ENCODE peak calls at places on chromosomes 3 and 15, in nine cellular contexts. One of them, this sample, is unnamed.

GRCh38 chr15:31292391-31293020 is 34.1 kb upstream of the KLF13 start:
- DNase-seq in cardiac muscle cell: peak; percentile 33
- DNase-seq in NCI-H1105: no peak
- DNase-seq in glomerular endothelial cell: no peak
- DNase-seq in substantia nigra: no peak
- DNase-seq in nephron progenitor cell: no peak
- DNase-seq in IMR-90: no peak
- DNase-seq in H9: no peak
- DNase-seq in stimulated activated CD8-positive, alpha-beta memory T cell treated with anti-CD3 and anti-CD28 coated beads, Interleukin-4, amount 100 ng/mL, for 48 hours: no peak
- DNase-seq in this sample: no peak

GRCh38 chr15:74322558-74323180 is 44.8 kb downstream of the CYP11A1 start:
- DNase-seq in cardiac muscle cell: peak; percentile 69
- DNase-seq in NCI-H1105: no peak
- DNase-seq in glomerular endothelial cell: no peak
- DNase-seq in substantia nigra: peak; percentile 40
- DNase-seq in nephron progenitor cell: peak; percentile 80
- DNase-seq in IMR-90: peak; percentile 58
- DNase-seq in H9: peak; percentile 83
- DNase-seq in stimulated activated CD8-positive, alpha-beta memory T cell treated with anti-CD3 and anti-CD28 coated beads, Interleukin-4, amount 100 ng/mL, for 48 hours: peak; percentile 76
- DNase-seq in this sample: peak; percentile 50

GRCh38 chr3:107063351-107063750 is 313.9 kb upstream of the CCDC54 start:
- DNase-seq in cardiac muscle cell: peak; percentile 25
- DNase-seq in NCI-H1105: no peak
- DNase-seq in glomerular endothelial cell: no peak
- DNase-seq in substantia nigra: no peak
- DNase-seq in nephron progenitor cell: no peak
- DNase-seq in IMR-90: peak; percentile 22
- DNase-seq in H9: no peak
- DNase-seq in stimulated activated CD8-positive, alpha-beta memory T cell treated with anti-CD3 and anti-CD28 coated beads, Interleukin-4, amount 100 ng/mL, for 48 hours: no peak
- DNase-seq in this sample: no peak

GRCh38 chr15:77702211-77702957 is 69.7 kb upstream of the LINGO1 start:
- DNase-seq in cardiac muscle cell: peak; percentile 49
- DNase-seq in NCI-H1105: no peak
- DNase-seq in glomerular endothelial cell: no peak
- DNase-seq in substantia nigra: no peak
- DNase-seq in nephron progenitor cell: peak; percentile 88
- DNase-seq in IMR-90: peak; percentile 18
- DNase-seq in H9: peak; percentile 87
- DNase-seq in stimulated activated CD8-positive, alpha-beta memory T cell treated with anti-CD3 and anti-CD28 coated beads, Interleukin-4, amount 100 ng/mL, for 48 hours: peak; percentile 35
- DNase-seq in this sample: no peak

GRCh38 chr3:174862101-174862500 is 3.0 kb downstream of the NAALADL2 start:
- DNase-seq in cardiac muscle cell: no peak
- DNase-seq in NCI-H1105: peak; percentile 23
- DNase-seq in glomerular endothelial cell: no peak
- DNase-seq in substantia nigra: no peak
- DNase-seq in nephron progenitor cell: no peak
- DNase-seq in IMR-90: no peak
- DNase-seq in H9: peak; percentile 69
- DNase-seq in stimulated activated CD8-positive, alpha-beta memory T cell treated with anti-CD3 and anti-CD28 coated beads, Interleukin-4, amount 100 ng/mL, for 48 hours: no peak
- DNase-seq in this sample: peak; percentile 8

GRCh38 chr3:106332884-106333283 is 464.1 kb upstream of the CBLB start:
- DNase-seq in cardiac muscle cell: no peak
- DNase-seq in NCI-H1105: no peak
- DNase-seq in glomerular endothelial cell: no peak
- DNase-seq in substantia nigra: no peak
- DNase-seq in nephron progenitor cell: no peak
- DNase-seq in IMR-90: peak; percentile 10
- DNase-seq in H9: peak; percentile 34
- DNase-seq in stimulated activated CD8-positive, alpha-beta memory T cell treated with anti-CD3 and anti-CD28 coated beads, Interleukin-4, amount 100 ng/mL, for 48 hours: peak; percentile 74
- DNase-seq in this sample: no peak

GRCh38 chr3:23493846-23494245 is 290.7 kb downstream of the UBE2E2 start:
- DNase-seq in cardiac muscle cell: no peak
- DNase-seq in NCI-H1105: no peak
- DNase-seq in glomerular endothelial cell: no peak
- DNase-seq in substantia nigra: no peak
- DNase-seq in nephron progenitor cell: no peak
- DNase-seq in IMR-90: no peak
- DNase-seq in H9: no peak
- DNase-seq in stimulated activated CD8-positive, alpha-beta memory T cell treated with anti-CD3 and anti-CD28 coated beads, Interleukin-4, amount 100 ng/mL, for 48 hours: no peak
- DNase-seq in this sample: no peak

GRCh38 chr3:10740954-10741353 is 75.1 kb upstream of the SLC6A11 start:
- DNase-seq in cardiac muscle cell: no peak
- DNase-seq in NCI-H1105: no peak
- DNase-seq in glomerular endothelial cell: no peak
- DNase-seq in substantia nigra: no peak
- DNase-seq in nephron progenitor cell: no peak
- DNase-seq in IMR-90: no peak
- DNase-seq in H9: no peak
- DNase-seq in stimulated activated CD8-positive, alpha-beta memory T cell treated with anti-CD3 and anti-CD28 coated beads, Interleukin-4, amount 100 ng/mL, for 48 hours: no peak
- DNase-seq in this sample: no peak

GRCh38 chr3:53713626-53714025 is 132.6 kb downstream of the CHDH start:
- DNase-seq in cardiac muscle cell: peak; percentile 15
- DNase-seq in NCI-H1105: no peak
- DNase-seq in glomerular endothelial cell: no peak
- DNase-seq in substantia nigra: no peak
- DNase-seq in nephron progenitor cell: no peak
- DNase-seq in IMR-90: no peak
- DNase-seq in H9: no peak
- DNase-seq in stimulated activated CD8-positive, alpha-beta memory T cell treated with anti-CD3 and anti-CD28 coated beads, Interleukin-4, amount 100 ng/mL, for 48 hours: no peak
- DNase-seq in this sample: no peak

GRCh38 chr3:182212479-182213076 is 500.9 kb downstream of the SOX2 start:
- DNase-seq in cardiac muscle cell: peak; percentile 22
- DNase-seq in NCI-H1105: peak; percentile 98
- DNase-seq in glomerular endothelial cell: no peak
- DNase-seq in substantia nigra: no peak
- DNase-seq in nephron progenitor cell: no peak
- DNase-seq in IMR-90: peak; percentile 22
- DNase-seq in H9: peak; percentile 78
- DNase-seq in stimulated activated CD8-positive, alpha-beta memory T cell treated with anti-CD3 and anti-CD28 coated beads, Interleukin-4, amount 100 ng/mL, for 48 hours: no peak
- DNase-seq in this sample: peak; percentile 97

GRCh38 chr3:15831927-15832326 is 34.1 kb upstream of the ANKRD28 start:
- DNase-seq in cardiac muscle cell: no peak
- DNase-seq in NCI-H1105: no peak
- DNase-seq in glomerular endothelial cell: no peak
- DNase-seq in substantia nigra: no peak
- DNase-seq in nephron progenitor cell: no peak
- DNase-seq in IMR-90: no peak
- DNase-seq in H9: no peak
- DNase-seq in stimulated activated CD8-positive, alpha-beta memory T cell treated with anti-CD3 and anti-CD28 coated beads, Interleukin-4, amount 100 ng/mL, for 48 hours: no peak
- DNase-seq in this sample: no peak

GRCh38 chr3:115254492-115255196 is 107.6 kb upstream of the ZBTB20 start:
- DNase-seq in cardiac muscle cell: no peak
- DNase-seq in NCI-H1105: no peak
- DNase-seq in glomerular endothelial cell: no peak
- DNase-seq in substantia nigra: no peak
- DNase-seq in nephron progenitor cell: peak; percentile 21
- DNase-seq in IMR-90: no peak
- DNase-seq in H9: peak; percentile 57
- DNase-seq in stimulated activated CD8-positive, alpha-beta memory T cell treated with anti-CD3 and anti-CD28 coated beads, Interleukin-4, amount 100 ng/mL, for 48 hours: no peak
- DNase-seq in this sample: no peak

GRCh38 chr15:36230741-36231140 is 348.7 kb upstream of the CDIN1 start:
- DNase-seq in cardiac muscle cell: no peak
- DNase-seq in NCI-H1105: no peak
- DNase-seq in glomerular endothelial cell: no peak
- DNase-seq in substantia nigra: no peak
- DNase-seq in nephron progenitor cell: no peak
- DNase-seq in IMR-90: peak; percentile 84
- DNase-seq in H9: no peak
- DNase-seq in stimulated activated CD8-positive, alpha-beta memory T cell treated with anti-CD3 and anti-CD28 coated beads, Interleukin-4, amount 100 ng/mL, for 48 hours: no peak
- DNase-seq in this sample: no peak

GRCh38 chr3:18438586-18438985 is 13.4 kb upstream of the SATB1 start:
- DNase-seq in cardiac muscle cell: no peak
- DNase-seq in NCI-H1105: no peak
- DNase-seq in glomerular endothelial cell: no peak
- DNase-seq in substantia nigra: no peak
- DNase-seq in nephron progenitor cell: no peak
- DNase-seq in IMR-90: no peak
- DNase-seq in H9: no peak
- DNase-seq in stimulated activated CD8-positive, alpha-beta memory T cell treated with anti-CD3 and anti-CD28 coated beads, Interleukin-4, amount 100 ng/mL, for 48 hours: peak; percentile 75
- DNase-seq in this sample: no peak

GRCh38 chr3:71226565-71227281 is 356.8 kb downstream of the FOXP1 start:
- DNase-seq in cardiac muscle cell: peak; percentile 56
- DNase-seq in NCI-H1105: no peak
- DNase-seq in glomerular endothelial cell: no peak
- DNase-seq in substantia nigra: no peak
- DNase-seq in nephron progenitor cell: no peak
- DNase-seq in IMR-90: peak; percentile 82
- DNase-seq in H9: no peak
- DNase-seq in stimulated activated CD8-positive, alpha-beta memory T cell treated with anti-CD3 and anti-CD28 coated beads, Interleukin-4, amount 100 ng/mL, for 48 hours: peak; percentile 93
- DNase-seq in this sample: no peak

GRCh38 chr3:127694467-127695215 is 21.9 kb downstream of the ABTB1 start:
- DNase-seq in cardiac muscle cell: no peak
- DNase-seq in NCI-H1105: peak; percentile 49
- DNase-seq in glomerular endothelial cell: no peak
- DNase-seq in substantia nigra: no peak
- DNase-seq in nephron progenitor cell: no peak
- DNase-seq in IMR-90: peak; percentile 20
- DNase-seq in H9: peak; percentile 75
- DNase-seq in stimulated activated CD8-positive, alpha-beta memory T cell treated with anti-CD3 and anti-CD28 coated beads, Interleukin-4, amount 100 ng/mL, for 48 hours: peak; percentile 52
- DNase-seq in this sample: no peak

GRCh38 chr3:54094926-54095325 is 27.4 kb upstream of the CACNA2D3 start:
- DNase-seq in cardiac muscle cell: peak; percentile 15
- DNase-seq in NCI-H1105: no peak
- DNase-seq in glomerular endothelial cell: no peak
- DNase-seq in substantia nigra: no peak
- DNase-seq in nephron progenitor cell: no peak
- DNase-seq in IMR-90: no peak
- DNase-seq in H9: no peak
- DNase-seq in stimulated activated CD8-positive, alpha-beta memory T cell treated with anti-CD3 and anti-CD28 coated beads, Interleukin-4, amount 100 ng/mL, for 48 hours: no peak
- DNase-seq in this sample: no peak

GRCh38 chr3:20773320-20773984 is 587.4 kb upstream of the SGO1 start:
- DNase-seq in cardiac muscle cell: no peak
- DNase-seq in NCI-H1105: no peak
- DNase-seq in glomerular endothelial cell: no peak
- DNase-seq in substantia nigra: no peak
- DNase-seq in nephron progenitor cell: no peak
- DNase-seq in IMR-90: no peak
- DNase-seq in H9: no peak
- DNase-seq in stimulated activated CD8-positive, alpha-beta memory T cell treated with anti-CD3 and anti-CD28 coated beads, Interleukin-4, amount 100 ng/mL, for 48 hours: no peak
- DNase-seq in this sample: no peak

GRCh38 chr3:186931487-186932280 is 1.4 kb downstream of the ST6GAL1 start:
- DNase-seq in cardiac muscle cell: no peak
- DNase-seq in NCI-H1105: peak; percentile 59
- DNase-seq in glomerular endothelial cell: no peak
- DNase-seq in substantia nigra: no peak
- DNase-seq in nephron progenitor cell: peak; percentile 43
- DNase-seq in IMR-90: peak; percentile 63
- DNase-seq in H9: peak; percentile 64
- DNase-seq in stimulated activated CD8-positive, alpha-beta memory T cell treated with anti-CD3 and anti-CD28 coated beads, Interleukin-4, amount 100 ng/mL, for 48 hours: peak; percentile 82
- DNase-seq in this sample: no peak

GRCh38 chr3:187970106-187970505 is 183.9 kb upstream of the LPP start:
- DNase-seq in cardiac muscle cell: no peak
- DNase-seq in NCI-H1105: no peak
- DNase-seq in glomerular endothelial cell: no peak
- DNase-seq in substantia nigra: no peak
- DNase-seq in nephron progenitor cell: no peak
- DNase-seq in IMR-90: no peak
- DNase-seq in H9: no peak
- DNase-seq in stimulated activated CD8-positive, alpha-beta memory T cell treated with anti-CD3 and anti-CD28 coated beads, Interleukin-4, amount 100 ng/mL, for 48 hours: no peak
- DNase-seq in this sample: no peak

GRCh38 chr15:73341886-73342600 is 26.7 kb downstream of the HCN4 start:
- DNase-seq in cardiac muscle cell: peak; percentile 31
- DNase-seq in NCI-H1105: no peak
- DNase-seq in glomerular endothelial cell: no peak
- DNase-seq in substantia nigra: peak; percentile 1
- DNase-seq in nephron progenitor cell: no peak
- DNase-seq in IMR-90: no peak
- DNase-seq in H9: no peak
- DNase-seq in stimulated activated CD8-positive, alpha-beta memory T cell treated with anti-CD3 and anti-CD28 coated beads, Interleukin-4, amount 100 ng/mL, for 48 hours: no peak
- DNase-seq in this sample: no peak

GRCh38 chr3:188842628-188843027 is 329.1 kb upstream of the TPRG1 start:
- DNase-seq in cardiac muscle cell: no peak
- DNase-seq in NCI-H1105: no peak
- DNase-seq in glomerular endothelial cell: no peak
- DNase-seq in substantia nigra: no peak
- DNase-seq in nephron progenitor cell: no peak
- DNase-seq in IMR-90: peak; percentile 59
- DNase-seq in H9: no peak
- DNase-seq in stimulated activated CD8-positive, alpha-beta memory T cell treated with anti-CD3 and anti-CD28 coated beads, Interleukin-4, amount 100 ng/mL, for 48 hours: no peak
- DNase-seq in this sample: no peak

GRCh38 chr3:12513694-12514446 is 29.6 kb downstream of the TSEN2 start:
- DNase-seq in cardiac muscle cell: no peak
- DNase-seq in NCI-H1105: no peak
- DNase-seq in glomerular endothelial cell: no peak
- DNase-seq in substantia nigra: no peak
- DNase-seq in nephron progenitor cell: no peak
- DNase-seq in IMR-90: no peak
- DNase-seq in H9: no peak
- DNase-seq in stimulated activated CD8-positive, alpha-beta memory T cell treated with anti-CD3 and anti-CD28 coated beads, Interleukin-4, amount 100 ng/mL, for 48 hours: no peak
- DNase-seq in this sample: no peak

GRCh38 chr3:123587399-123587798 is 2.5 kb upstream of the HACD2 start:
- DNase-seq in cardiac muscle cell: no peak
- DNase-seq in NCI-H1105: no peak
- DNase-seq in glomerular endothelial cell: no peak
- DNase-seq in substantia nigra: no peak
- DNase-seq in nephron progenitor cell: no peak
- DNase-seq in IMR-90: no peak
- DNase-seq in H9: no peak
- DNase-seq in stimulated activated CD8-positive, alpha-beta memory T cell treated with anti-CD3 and anti-CD28 coated beads, Interleukin-4, amount 100 ng/mL, for 48 hours: no peak
- DNase-seq in this sample: no peak

GRCh38 chr15:77402740-77403379 is 17.0 kb downstream of the PEAK1 start:
- DNase-seq in cardiac muscle cell: peak; percentile 82
- DNase-seq in NCI-H1105: no peak
- DNase-seq in glomerular endothelial cell: no peak
- DNase-seq in substantia nigra: no peak
- DNase-seq in nephron progenitor cell: no peak
- DNase-seq in IMR-90: peak; percentile 90
- DNase-seq in H9: no peak
- DNase-seq in stimulated activated CD8-positive, alpha-beta memory T cell treated with anti-CD3 and anti-CD28 coated beads, Interleukin-4, amount 100 ng/mL, for 48 hours: no peak
- DNase-seq in this sample: no peak